ENCODE peak calls at places on chromosomes 7 and 10, in six cellular contexts. L is cardiac fibroblast, B is transverse colon, F is dorsolateral prefrontal cortex, C is upper lobe of right lung, J is ovary. Q is an unnamed sample.

GRCh38 chr7:128814496-128814895 is 15.7 kb upstream of the FLNC start:
- DNase-seq in L (no peak), B (no peak), F (no peak), C (no peak), J (no peak), Q (no peak)

GRCh38 chr10:50407077-50407801 is 155.9 kb upstream of the ASAH2 start:
- DNase-seq in L (no peak), B (no peak), F (no peak), C (no peak), J (no peak), Q (no peak)

GRCh38 chr10:17062493-17063487 is 66.8 kb downstream of the CUBN start:
- DNase-seq in L (peak; percentile 75), B (no peak), F (no peak), C (no peak), J (peak; percentile 34), Q (peak; percentile 89)

GRCh38 chr10:3828404-3829192 is 43.6 kb upstream of the KLF6 start:
- DNase-seq in L (peak; percentile 85), B (no peak), F (no peak), C (no peak), J (peak; percentile 49), Q (peak; percentile 78)

GRCh38 chr7:17038783-17039170 is 157.0 kb upstream of the AGR3 start:
- DNase-seq in L (peak; percentile 47), B (no peak), F (no peak), C (no peak), J (no peak), Q (no peak)

GRCh38 chr10:82674036-82674435 is 799.0 kb downstream of the NRG3 start:
- DNase-seq in L (no peak), B (no peak), F (no peak), C (no peak), J (no peak), Q (no peak)

GRCh38 chr7:129889133-129889854 is 63.5 kb downstream of the UBE2H start:
- DNase-seq in L (no peak), B (no peak), F (no peak), C (no peak), J (no peak), Q (peak; percentile 52)

GRCh38 chr10:104127411-104127810 is 5.4 kb downstream of the SFR1 start:
- DNase-seq in L (no peak), B (no peak), F (no peak), C (no peak), J (no peak), Q (no peak)

GRCh38 chr10:131141645-131142445 is 169.7 kb downstream of the TCERG1L start:
- DNase-seq in L (no peak), B (no peak), F (no peak), C (peak; percentile 43), J (no peak), Q (no peak)

GRCh38 chr10:26534384-26534783 is 96.2 kb downstream of the APBB1IP start:
- DNase-seq in L (no peak), B (no peak), F (no peak), C (no peak), J (no peak), Q (no peak)

GRCh38 chr10:42488416-42488815 is 150.0 kb downstream of the ZNF33B start:
- DNase-seq in L (peak; percentile 64), B (no peak), F (no peak), C (no peak), J (no peak), Q (peak; percentile 16)

GRCh38 chr7:155523168-155523675 is 23.1 kb downstream of the CNPY1 start:
- DNase-seq in L (no peak), B (no peak), F (no peak), C (no peak), J (no peak), Q (no peak)

GRCh38 chr10:115432188-115432819 is 339.1 kb downstream of the ATRNL1 start:
- DNase-seq in L (peak; percentile 4), B (no peak), F (no peak), C (no peak), J (no peak), Q (no peak)
- TF ChIP-seq CTCF in L (no peak), B (no peak), F (no peak), C (peak; percentile 31), J (no peak), Q (no peak)

GRCh38 chr10:32941357-32941756 is 16.7 kb downstream of the ITGB1 start:
- DNase-seq in L (peak; percentile 37), B (no peak), F (no peak), C (no peak), J (no peak), Q (peak; percentile 56)

GRCh38 chr10:32939296-32940111 is 18.5 kb downstream of the ITGB1 start:
- DNase-seq in L (no peak), B (no peak), F (no peak), C (no peak), J (no peak), Q (no peak)

GRCh38 chr10:32937824-32938482 is 20.1 kb downstream of the ITGB1 start:
- DNase-seq in L (peak; percentile 50), B (peak; percentile 19), F (no peak), C (no peak), J (no peak), Q (no peak)

GRCh38 chr10:32940321-32941264 is 17.4 kb downstream of the ITGB1 start:
- DNase-seq in L (no peak), B (no peak), F (no peak), C (no peak), J (no peak), Q (no peak)

DNA sequence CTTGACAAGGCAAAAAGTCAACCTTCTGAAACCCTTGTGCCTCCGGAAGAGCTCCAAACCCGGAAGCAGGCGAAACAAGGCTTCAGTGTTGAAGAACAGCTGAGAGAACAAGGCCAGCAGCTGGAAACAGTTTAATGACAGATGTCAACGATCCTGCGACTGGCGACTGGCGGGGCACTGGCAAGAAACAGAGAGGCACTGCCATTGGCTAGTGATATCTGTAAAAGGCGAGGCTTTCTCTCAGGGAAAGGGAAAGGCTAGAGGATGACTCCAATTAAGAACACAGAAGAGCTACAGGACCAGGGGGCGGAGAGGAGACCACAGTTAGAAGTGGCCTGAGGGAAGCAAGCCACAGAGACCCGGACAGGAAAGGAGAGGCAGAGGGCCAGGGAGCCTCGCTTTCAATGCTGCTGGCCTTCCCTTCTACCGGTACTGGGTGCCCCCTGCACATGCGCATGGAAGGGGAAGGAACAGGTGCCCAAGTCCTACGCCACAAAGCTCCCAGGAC is 19.4 kb downstream of the ITGB1 start:
- DNase-seq in L (no peak), B (peak; percentile 39), F (peak; percentile 34), C (no peak), J (no peak), Q (no peak)
- H3K4me3 ChIP-seq in L (no peak overlapping the region), B (no peak overlapping the region), F (peak overlapping the region; percentile 17), C (no peak overlapping the region), J (no peak overlapping the region), Q (no peak overlapping the region)

DNA sequence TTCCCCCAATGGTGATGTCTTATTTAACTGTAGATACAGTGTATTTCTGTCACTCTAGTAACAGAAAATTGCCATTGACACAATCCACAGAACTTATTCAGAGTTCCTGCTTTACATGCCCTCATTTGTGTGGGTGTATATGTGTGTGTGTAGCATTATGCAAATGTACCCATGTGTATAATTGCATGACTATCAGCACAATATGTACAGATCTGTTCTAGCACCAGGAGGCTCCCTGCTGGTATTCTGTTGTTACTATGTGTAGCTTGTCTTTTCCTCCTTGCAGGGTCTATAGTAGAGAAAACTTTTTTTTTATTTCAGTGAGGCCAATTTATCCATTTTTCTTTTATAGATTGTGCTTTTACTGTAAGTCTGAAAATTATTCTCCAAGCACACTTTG is 16.5 kb downstream of the CYP3A43 start:
- DNase-seq in L (no peak), B (no peak), F (no peak), C (no peak), J (no peak), Q (no peak)
- TF ChIP-seq CTCF in L (no peak), B (no peak), F (no peak), C (no peak), J (no peak), Q (no peak)

GRCh38 chr10:86023931-86024554 is 342.6 kb downstream of the GRID1 start:
- DNase-seq in L (no peak), B (no peak), F (no peak), C (no peak), J (no peak), Q (no peak)

GRCh38 chr10:86024555-86025001 is 342.0 kb downstream of the GRID1 start:
- DNase-seq in L (no peak), B (no peak), F (peak; percentile 29), C (no peak), J (no peak), Q (no peak)

GRCh38 chr10:86025509-86025908 is 341.1 kb downstream of the GRID1 start:
- DNase-seq in L (no peak), B (no peak), F (no peak), C (no peak), J (no peak), Q (no peak)

GRCh38 chr10:86030312-86030711 is 336.3 kb downstream of the GRID1 start:
- DNase-seq in L (no peak), B (no peak), F (no peak), C (no peak), J (no peak), Q (no peak)

DNA sequence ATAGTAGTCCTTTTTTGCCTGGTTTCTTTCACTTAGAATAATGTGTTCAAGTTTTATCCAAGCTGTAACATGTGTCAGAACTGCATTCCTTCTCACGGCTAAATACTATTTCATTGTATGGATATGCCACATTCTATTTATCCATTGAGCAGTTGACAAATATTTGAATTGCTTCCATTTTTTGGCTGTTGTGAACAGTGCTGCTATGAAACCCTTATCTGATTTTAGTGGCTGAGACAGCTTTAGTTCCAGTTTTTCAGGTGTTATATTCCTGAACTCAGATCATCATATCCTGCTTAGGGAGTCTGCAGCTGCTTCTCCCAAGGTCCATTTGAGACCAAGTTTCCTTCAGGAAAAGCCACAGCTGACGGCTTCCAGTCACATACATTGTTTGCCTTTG is 339.2 kb downstream of the GRID1 start:
- DNase-seq in L (no peak), B (no peak), F (no peak), C (no peak), J (no peak), Q (no peak)
- H3K4me3 ChIP-seq in L (no peak overlapping the region), B (no peak overlapping the region), F (no peak overlapping the region), C (no peak overlapping the region), J (no peak overlapping the region), Q (no peak overlapping the region)

GRCh38 chr7:158325530-158326381 is 261.9 kb downstream of the PTPRN2 start:
- DNase-seq in L (no peak), B (peak; percentile 16), F (no peak), C (no peak), J (no peak), Q (no peak)
- TF ChIP-seq CTCF in L (no peak), B (peak; percentile 26), F (no peak), C (peak; percentile 23), J (no peak), Q (no peak)

DNA sequence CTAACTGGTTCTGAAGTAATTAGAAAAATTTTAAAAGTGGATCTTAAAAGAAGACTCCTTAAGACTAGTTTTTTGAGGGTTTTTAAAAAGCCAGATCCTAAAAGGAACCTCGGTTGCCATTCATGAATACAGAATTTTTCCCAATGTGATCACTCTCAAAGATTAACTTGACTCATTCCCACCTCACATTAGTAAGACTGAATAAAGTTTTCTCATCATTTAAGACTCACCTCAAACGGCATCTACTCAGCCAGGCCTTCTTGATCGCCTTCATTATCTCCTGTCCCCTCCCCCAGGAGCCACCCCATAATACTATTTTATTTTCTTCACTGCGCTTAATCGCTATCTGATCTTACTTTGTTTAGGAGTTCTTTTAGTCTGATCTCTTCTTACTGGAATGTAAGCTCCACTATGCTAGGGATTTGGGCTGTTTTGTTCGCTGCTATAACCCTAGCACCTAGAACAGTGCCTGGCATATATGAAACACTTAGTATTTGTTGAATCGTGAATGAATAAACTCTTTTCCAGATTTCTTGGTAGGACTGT is 55.9 kb upstream of the PCGF5 start:
- DNase-seq in L (no peak), B (no peak), F (no peak), C (no peak), J (no peak), Q (no peak)
- H3K4me3 ChIP-seq in L (no peak overlapping the region), B (peak overlapping the region; percentile 93), F (peak overlapping the region; percentile 79), C (peak overlapping the region; percentile 85), J (no peak overlapping the region), Q (no peak overlapping the region)